ENCODE peak calls at places on chromosomes 6 and 20, in six cellular contexts. One of them, this sample, is unnamed.

GRCh38 chr6:107823047-107823557 is 1.0 kb downstream of the SCML4 start:
- DNase-seq in stimulated activated CD4-positive, alpha-beta T cell treated with anti-CD3 and anti-CD28 coated beads, Interleukin-2, amount 100 ng/mL, for 24 hours: peak; percentile 61
- DNase-seq in skeletal muscle cell: no peak
- DNase-seq in germinal center: no peak
- DNase-seq in A549: no peak
- DNase-seq in NT2/D1: no peak
- DNase-seq in this sample: no peak

GRCh38 chr6:88492824-88493223 is 326.7 kb upstream of the CNR1 start:
- DNase-seq in germinal center: no peak
- DNase-seq in A549: peak; percentile 13
- DNase-seq in skeletal muscle cell: peak; percentile 7
- DNase-seq in NT2/D1: no peak
- DNase-seq in stimulated activated CD4-positive, alpha-beta T cell treated with anti-CD3 and anti-CD28 coated beads, Interleukin-2, amount 100 ng/mL, for 24 hours: no peak
- DNase-seq in this sample: no peak

GRCh38 chr20:23868321-23868720 is 11.2 kb downstream of the CST5 start:
- DNase-seq in germinal center: no peak
- DNase-seq in NT2/D1: peak; percentile 47
- DNase-seq in skeletal muscle cell: no peak
- DNase-seq in stimulated activated CD4-positive, alpha-beta T cell treated with anti-CD3 and anti-CD28 coated beads, Interleukin-2, amount 100 ng/mL, for 24 hours: no peak
- DNase-seq in A549: no peak
- DNase-seq in this sample: no peak

GRCh38 chr20:6590891-6591679 is 176.4 kb upstream of the BMP2 start:
- DNase-seq in skeletal muscle cell: peak; percentile 68
- DNase-seq in germinal center: no peak
- DNase-seq in NT2/D1: no peak
- DNase-seq in stimulated activated CD4-positive, alpha-beta T cell treated with anti-CD3 and anti-CD28 coated beads, Interleukin-2, amount 100 ng/mL, for 24 hours: no peak
- DNase-seq in A549: no peak
- DNase-seq in this sample: peak; percentile 48

GRCh38 chr20:14413835-14414234 is 76.4 kb upstream of the FLRT3 start:
- DNase-seq in NT2/D1: no peak
- DNase-seq in skeletal muscle cell: no peak
- DNase-seq in germinal center: no peak
- DNase-seq in A549: no peak
- DNase-seq in stimulated activated CD4-positive, alpha-beta T cell treated with anti-CD3 and anti-CD28 coated beads, Interleukin-2, amount 100 ng/mL, for 24 hours: no peak
- DNase-seq in this sample: no peak

GRCh38 chr20:34222208-34222607 is 19.0 kb upstream of the ASIP start:
- DNase-seq in NT2/D1: no peak
- DNase-seq in stimulated activated CD4-positive, alpha-beta T cell treated with anti-CD3 and anti-CD28 coated beads, Interleukin-2, amount 100 ng/mL, for 24 hours: no peak
- DNase-seq in skeletal muscle cell: peak; percentile 93
- DNase-seq in germinal center: no peak
- DNase-seq in A549: no peak
- DNase-seq in this sample: peak; percentile 13

GRCh38 chr6:111805511-111806181 is 67.6 kb downstream of the FYN start:
- DNase-seq in NT2/D1: no peak
- DNase-seq in stimulated activated CD4-positive, alpha-beta T cell treated with anti-CD3 and anti-CD28 coated beads, Interleukin-2, amount 100 ng/mL, for 24 hours: peak; percentile 74
- DNase-seq in germinal center: no peak
- DNase-seq in skeletal muscle cell: peak; percentile 60
- DNase-seq in A549: no peak
- DNase-seq in this sample: no peak

GRCh38 chr6:116012471-116012949 is 48.2 kb downstream of the FRK start:
- DNase-seq in NT2/D1: no peak
- DNase-seq in germinal center: no peak
- DNase-seq in skeletal muscle cell: no peak
- DNase-seq in stimulated activated CD4-positive, alpha-beta T cell treated with anti-CD3 and anti-CD28 coated beads, Interleukin-2, amount 100 ng/mL, for 24 hours: no peak
- DNase-seq in A549: no peak
- DNase-seq in this sample: no peak

GRCh38 chr6:30743099-30744053 is 889 bp upstream of the FLOT1 start:
- DNase-seq in germinal center: peak; percentile 46
- DNase-seq in A549: no peak
- DNase-seq in stimulated activated CD4-positive, alpha-beta T cell treated with anti-CD3 and anti-CD28 coated beads, Interleukin-2, amount 100 ng/mL, for 24 hours: peak; percentile 48
- DNase-seq in skeletal muscle cell: no peak
- DNase-seq in NT2/D1: no peak
- DNase-seq in this sample: peak; percentile 47

GRCh38 chr20:11178946-11179654 is 505.3 kb upstream of the JAG1 start:
- DNase-seq in skeletal muscle cell: no peak
- DNase-seq in stimulated activated CD4-positive, alpha-beta T cell treated with anti-CD3 and anti-CD28 coated beads, Interleukin-2, amount 100 ng/mL, for 24 hours: no peak
- DNase-seq in NT2/D1: no peak
- DNase-seq in germinal center: no peak
- DNase-seq in A549: peak; percentile 28
- DNase-seq in this sample: no peak

GRCh38 chr6:50455029-50455428 is 258.3 kb upstream of the TFAP2D start:
- DNase-seq in stimulated activated CD4-positive, alpha-beta T cell treated with anti-CD3 and anti-CD28 coated beads, Interleukin-2, amount 100 ng/mL, for 24 hours: no peak
- DNase-seq in A549: no peak
- DNase-seq in NT2/D1: no peak
- DNase-seq in germinal center: no peak
- DNase-seq in skeletal muscle cell: no peak
- DNase-seq in this sample: no peak

GRCh38 chr20:59576216-59576953 is 28.0 kb upstream of the PHACTR3 start:
- DNase-seq in NT2/D1: no peak
- DNase-seq in stimulated activated CD4-positive, alpha-beta T cell treated with anti-CD3 and anti-CD28 coated beads, Interleukin-2, amount 100 ng/mL, for 24 hours: no peak
- DNase-seq in germinal center: no peak
- DNase-seq in A549: no peak
- DNase-seq in skeletal muscle cell: no peak
- DNase-seq in this sample: no peak

GRCh38 chr6:156387472-156387871 is 389.7 kb upstream of the ARID1B start:
- DNase-seq in A549: no peak
- DNase-seq in germinal center: no peak
- DNase-seq in NT2/D1: no peak
- DNase-seq in skeletal muscle cell: no peak
- DNase-seq in stimulated activated CD4-positive, alpha-beta T cell treated with anti-CD3 and anti-CD28 coated beads, Interleukin-2, amount 100 ng/mL, for 24 hours: no peak
- DNase-seq in this sample: no peak

GRCh38 chr6:2914318-2914660 is 11.2 kb upstream of the SERPINB9 start:
- DNase-seq in stimulated activated CD4-positive, alpha-beta T cell treated with anti-CD3 and anti-CD28 coated beads, Interleukin-2, amount 100 ng/mL, for 24 hours: peak; percentile 13
- DNase-seq in skeletal muscle cell: no peak
- DNase-seq in germinal center: no peak
- DNase-seq in NT2/D1: no peak
- DNase-seq in A549: no peak
- DNase-seq in this sample: peak; percentile 52

GRCh38 chr20:1628621-1629020 is 8.8 kb upstream of the SIRPB1 start:
- DNase-seq in skeletal muscle cell: no peak
- DNase-seq in germinal center: no peak
- DNase-seq in NT2/D1: no peak
- DNase-seq in A549: no peak
- DNase-seq in stimulated activated CD4-positive, alpha-beta T cell treated with anti-CD3 and anti-CD28 coated beads, Interleukin-2, amount 100 ng/mL, for 24 hours: no peak
- DNase-seq in this sample: no peak

GRCh38 chr20:35952480-35953410 is 1.6 kb downstream of the SCAND1 start:
- DNase-seq in A549: peak; percentile 15
- DNase-seq in NT2/D1: no peak
- DNase-seq in skeletal muscle cell: no peak
- DNase-seq in stimulated activated CD4-positive, alpha-beta T cell treated with anti-CD3 and anti-CD28 coated beads, Interleukin-2, amount 100 ng/mL, for 24 hours: no peak
- DNase-seq in germinal center: no peak
- DNase-seq in this sample: no peak

GRCh38 chr20:57659789-57660509 is 39.7 kb upstream of the ZBP1 start:
- DNase-seq in A549: no peak
- DNase-seq in stimulated activated CD4-positive, alpha-beta T cell treated with anti-CD3 and anti-CD28 coated beads, Interleukin-2, amount 100 ng/mL, for 24 hours: no peak
- DNase-seq in germinal center: no peak
- DNase-seq in NT2/D1: no peak
- DNase-seq in skeletal muscle cell: no peak
- DNase-seq in this sample: peak; percentile 4

GRCh38 chr6:195861-196360 is 96.4 kb upstream of the DUSP22 start:
- DNase-seq in skeletal muscle cell: no peak
- DNase-seq in NT2/D1: no peak
- DNase-seq in germinal center: no peak
- DNase-seq in A549: no peak
- DNase-seq in stimulated activated CD4-positive, alpha-beta T cell treated with anti-CD3 and anti-CD28 coated beads, Interleukin-2, amount 100 ng/mL, for 24 hours: peak; percentile 65
- DNase-seq in this sample: no peak

GRCh38 chr20:54062812-54063280 is 7.5 kb downstream of the BCAS1 start:
- DNase-seq in germinal center: peak; percentile 37
- DNase-seq in NT2/D1: no peak
- DNase-seq in A549: peak; percentile 62
- DNase-seq in skeletal muscle cell: no peak
- DNase-seq in stimulated activated CD4-positive, alpha-beta T cell treated with anti-CD3 and anti-CD28 coated beads, Interleukin-2, amount 100 ng/mL, for 24 hours: no peak
- DNase-seq in this sample: no peak

GRCh38 chr20:7579888-7580287 is 360.4 kb downstream of the HAO1 start:
- DNase-seq in A549: no peak
- DNase-seq in germinal center: no peak
- DNase-seq in NT2/D1: no peak
- DNase-seq in stimulated activated CD4-positive, alpha-beta T cell treated with anti-CD3 and anti-CD28 coated beads, Interleukin-2, amount 100 ng/mL, for 24 hours: no peak
- DNase-seq in skeletal muscle cell: no peak
- DNase-seq in this sample: no peak

GRCh38 chr6:125512621-125513020 is 210.9 kb upstream of the HDDC2 start:
- DNase-seq in A549: no peak
- DNase-seq in NT2/D1: no peak
- DNase-seq in skeletal muscle cell: no peak
- DNase-seq in germinal center: no peak
- DNase-seq in stimulated activated CD4-positive, alpha-beta T cell treated with anti-CD3 and anti-CD28 coated beads, Interleukin-2, amount 100 ng/mL, for 24 hours: no peak
- DNase-seq in this sample: no peak

GRCh38 chr6:134245041-134245440 is 72.9 kb downstream of the SGK1 start:
- DNase-seq in NT2/D1: no peak
- DNase-seq in stimulated activated CD4-positive, alpha-beta T cell treated with anti-CD3 and anti-CD28 coated beads, Interleukin-2, amount 100 ng/mL, for 24 hours: no peak
- DNase-seq in germinal center: no peak
- DNase-seq in A549: no peak
- DNase-seq in skeletal muscle cell: peak; percentile 63
- DNase-seq in this sample: no peak

GRCh38 chr6:157561037-157561790 is 180.2 kb downstream of the ZDHHC14 start:
- DNase-seq in skeletal muscle cell: no peak
- DNase-seq in NT2/D1: no peak
- DNase-seq in A549: no peak
- DNase-seq in germinal center: peak; percentile 62
- DNase-seq in stimulated activated CD4-positive, alpha-beta T cell treated with anti-CD3 and anti-CD28 coated beads, Interleukin-2, amount 100 ng/mL, for 24 hours: peak; percentile 8
- DNase-seq in this sample: peak; percentile 41

GRCh38 chr6:136365781-136366354 is 76.2 kb upstream of the BCLAF1 start:
- DNase-seq in skeletal muscle cell: no peak
- DNase-seq in A549: no peak
- DNase-seq in NT2/D1: no peak
- DNase-seq in germinal center: peak; percentile 18
- DNase-seq in stimulated activated CD4-positive, alpha-beta T cell treated with anti-CD3 and anti-CD28 coated beads, Interleukin-2, amount 100 ng/mL, for 24 hours: peak; percentile 23
- DNase-seq in this sample: peak; percentile 54

GRCh38 chr20:45257161-45257560 is 2.8 kb upstream of the SLPI start:
- DNase-seq in germinal center: no peak
- DNase-seq in stimulated activated CD4-positive, alpha-beta T cell treated with anti-CD3 and anti-CD28 coated beads, Interleukin-2, amount 100 ng/mL, for 24 hours: no peak
- DNase-seq in skeletal muscle cell: no peak
- DNase-seq in A549: no peak
- DNase-seq in NT2/D1: no peak
- DNase-seq in this sample: no peak

GRCh38 chr20:23320317-23320716 is 30.3 kb upstream of the NXT1 start:
- DNase-seq in stimulated activated CD4-positive, alpha-beta T cell treated with anti-CD3 and anti-CD28 coated beads, Interleukin-2, amount 100 ng/mL, for 24 hours: no peak
- DNase-seq in skeletal muscle cell: no peak
- DNase-seq in germinal center: no peak
- DNase-seq in NT2/D1: no peak
- DNase-seq in A549: peak; percentile 64
- DNase-seq in this sample: no peak

GRCh38 chr6:44335631-44336030 is 6.8 kb upstream of the SPATS1 start:
- DNase-seq in germinal center: no peak
- DNase-seq in skeletal muscle cell: no peak
- DNase-seq in A549: no peak
- DNase-seq in stimulated activated CD4-positive, alpha-beta T cell treated with anti-CD3 and anti-CD28 coated beads, Interleukin-2, amount 100 ng/mL, for 24 hours: no peak
- DNase-seq in NT2/D1: no peak
- DNase-seq in this sample: no peak

GRCh38 chr6:41624621-41625365 is 13.5 kb upstream of the MDFI start:
- DNase-seq in germinal center: no peak
- DNase-seq in A549: no peak
- DNase-seq in skeletal muscle cell: no peak
- DNase-seq in stimulated activated CD4-positive, alpha-beta T cell treated with anti-CD3 and anti-CD28 coated beads, Interleukin-2, amount 100 ng/mL, for 24 hours: no peak
- DNase-seq in NT2/D1: no peak
- DNase-seq in this sample: no peak

This sample was measured in transverse colon.